ENCODE peak calls at places on chromosomes 5 and 9, in eight cellular contexts. One of them, this sample, is unnamed.

GRCh38 chr9:127979333-127980055 is 1.3 kb downstream of the EEIG1 start:
- DNase-seq in fibroblast of villous mesenchyme: peak
- DNase-seq in ovary: peak
- DNase-seq in brain microvascular endothelial cell: no peak
- DNase-seq in epithelial cell of proximal tubule: no peak
- DNase-seq in stomach: peak
- DNase-seq in tibial nerve: no peak
- DNase-seq in astrocyte of the spinal cord: peak
- DNase-seq in this sample: no peak

GRCh38 chr9:125559194-125559593 is 147.8 kb downstream of the MAPKAP1 start:
- DNase-seq in brain microvascular endothelial cell: no peak
- DNase-seq in stomach: no peak
- DNase-seq in ovary: no peak
- DNase-seq in epithelial cell of proximal tubule: no peak
- DNase-seq in astrocyte of the spinal cord: no peak
- DNase-seq in fibroblast of villous mesenchyme: no peak
- DNase-seq in tibial nerve: no peak
- DNase-seq in this sample: no peak

GRCh38 chr9:79671558-79671957 is 99.8 kb downstream of the TLE4 start:
- DNase-seq in astrocyte of the spinal cord: no peak
- DNase-seq in tibial nerve: no peak
- DNase-seq in ovary: no peak
- DNase-seq in fibroblast of villous mesenchyme: peak
- DNase-seq in epithelial cell of proximal tubule: no peak
- DNase-seq in stomach: no peak
- DNase-seq in brain microvascular endothelial cell: no peak
- DNase-seq in this sample: no peak

GRCh38 chr5:10725636-10726035 is 35.4 kb downstream of the DAP start:
- DNase-seq in astrocyte of the spinal cord: no peak
- DNase-seq in epithelial cell of proximal tubule: no peak
- DNase-seq in tibial nerve: no peak
- DNase-seq in stomach: no peak
- DNase-seq in ovary: no peak
- DNase-seq in brain microvascular endothelial cell: no peak
- DNase-seq in fibroblast of villous mesenchyme: no peak
- DNase-seq in this sample: no peak

GRCh38 chr5:142697846-142698245 is 12.0 kb upstream of the FGF1 start:
- DNase-seq in epithelial cell of proximal tubule: no peak
- DNase-seq in tibial nerve: no peak
- DNase-seq in astrocyte of the spinal cord: peak
- DNase-seq in brain microvascular endothelial cell: peak
- DNase-seq in stomach: no peak
- DNase-seq in fibroblast of villous mesenchyme: peak
- DNase-seq in ovary: peak
- DNase-seq in this sample: no peak

GRCh38 chr5:77946381-77947050 is 170.4 kb upstream of the TBCA start:
- DNase-seq in ovary: no peak
- DNase-seq in fibroblast of villous mesenchyme: no peak
- DNase-seq in stomach: no peak
- DNase-seq in brain microvascular endothelial cell: no peak
- DNase-seq in tibial nerve: no peak
- DNase-seq in astrocyte of the spinal cord: no peak
- DNase-seq in epithelial cell of proximal tubule: no peak
- DNase-seq in this sample: peak

GRCh38 chr5:117652001-117652639 is 1077.5 kb upstream of the SEMA6A start:
- DNase-seq in tibial nerve: no peak
- DNase-seq in stomach: no peak
- DNase-seq in epithelial cell of proximal tubule: no peak
- DNase-seq in brain microvascular endothelial cell: no peak
- DNase-seq in ovary: no peak
- DNase-seq in astrocyte of the spinal cord: peak
- DNase-seq in fibroblast of villous mesenchyme: no peak
- DNase-seq in this sample: no peak

GRCh38 chr9:8924529-8924928 is 1125.0 kb upstream of the DMAC1 start:
- DNase-seq in ovary: no peak
- DNase-seq in brain microvascular endothelial cell: no peak
- DNase-seq in epithelial cell of proximal tubule: no peak
- DNase-seq in fibroblast of villous mesenchyme: no peak
- DNase-seq in stomach: no peak
- DNase-seq in astrocyte of the spinal cord: peak
- DNase-seq in tibial nerve: no peak
- DNase-seq in this sample: no peak

GRCh38 chr9:116774421-116774820 is 87.3 kb downstream of the TRIM32 start:
- DNase-seq in stomach: no peak
- DNase-seq in fibroblast of villous mesenchyme: no peak
- DNase-seq in ovary: no peak
- DNase-seq in tibial nerve: no peak
- DNase-seq in astrocyte of the spinal cord: no peak
- DNase-seq in epithelial cell of proximal tubule: no peak
- DNase-seq in brain microvascular endothelial cell: no peak
- DNase-seq in this sample: no peak

GRCh38 chr5:35971878-35972210 is 19.3 kb downstream of the UGT3A1 start:
- DNase-seq in astrocyte of the spinal cord: no peak
- DNase-seq in ovary: no peak
- DNase-seq in tibial nerve: no peak
- DNase-seq in brain microvascular endothelial cell: no peak
- DNase-seq in epithelial cell of proximal tubule: no peak
- DNase-seq in stomach: no peak
- DNase-seq in fibroblast of villous mesenchyme: no peak
- DNase-seq in this sample: no peak

GRCh38 chr5:2888520-2889060 is 137.1 kb upstream of the IRX2 start:
- DNase-seq in stomach: no peak
- DNase-seq in ovary: no peak
- DNase-seq in fibroblast of villous mesenchyme: no peak
- DNase-seq in astrocyte of the spinal cord: no peak
- DNase-seq in tibial nerve: no peak
- DNase-seq in brain microvascular endothelial cell: no peak
- DNase-seq in epithelial cell of proximal tubule: no peak
- DNase-seq in this sample: no peak

GRCh38 chr9:97924386-97924785 is 2.1 kb upstream of the TRMO start:
- DNase-seq in astrocyte of the spinal cord: no peak
- DNase-seq in brain microvascular endothelial cell: no peak
- DNase-seq in stomach: no peak
- DNase-seq in epithelial cell of proximal tubule: no peak
- DNase-seq in fibroblast of villous mesenchyme: no peak
- DNase-seq in tibial nerve: no peak
- DNase-seq in ovary: no peak
- DNase-seq in this sample: no peak

GRCh38 chr9:124125590-124126047 is 114.1 kb downstream of the LHX2 start:
- DNase-seq in tibial nerve: no peak
- DNase-seq in stomach: no peak
- DNase-seq in astrocyte of the spinal cord: no peak
- DNase-seq in brain microvascular endothelial cell: no peak
- DNase-seq in epithelial cell of proximal tubule: no peak
- DNase-seq in fibroblast of villous mesenchyme: no peak
- DNase-seq in ovary: no peak
- DNase-seq in this sample: no peak

GRCh38 chr9:4287386-4287785 is 12.5 kb downstream of the GLIS3 start:
- DNase-seq in astrocyte of the spinal cord: no peak
- DNase-seq in stomach: no peak
- DNase-seq in fibroblast of villous mesenchyme: no peak
- DNase-seq in brain microvascular endothelial cell: no peak
- DNase-seq in tibial nerve: no peak
- DNase-seq in epithelial cell of proximal tubule: no peak
- DNase-seq in ovary: no peak
- DNase-seq in this sample: no peak

GRCh38 chr5:79055017-79055416 is 14.5 kb downstream of the DMGDH start:
- DNase-seq in stomach: no peak
- DNase-seq in astrocyte of the spinal cord: no peak
- DNase-seq in brain microvascular endothelial cell: no peak
- DNase-seq in ovary: no peak
- DNase-seq in tibial nerve: no peak
- DNase-seq in fibroblast of villous mesenchyme: no peak
- DNase-seq in epithelial cell of proximal tubule: no peak
- DNase-seq in this sample: no peak

GRCh38 chr5:107781451-107781850 is 110.7 kb upstream of the EFNA5 start:
- DNase-seq in ovary: no peak
- DNase-seq in epithelial cell of proximal tubule: no peak
- DNase-seq in brain microvascular endothelial cell: peak
- DNase-seq in astrocyte of the spinal cord: peak
- DNase-seq in stomach: no peak
- DNase-seq in fibroblast of villous mesenchyme: no peak
- DNase-seq in tibial nerve: no peak
- DNase-seq in this sample: peak

GRCh38 chr9:113313276-113313675 is 10.1 kb upstream of the RNF183 start:
- DNase-seq in brain microvascular endothelial cell: no peak
- DNase-seq in tibial nerve: no peak
- DNase-seq in fibroblast of villous mesenchyme: no peak
- DNase-seq in epithelial cell of proximal tubule: no peak
- DNase-seq in astrocyte of the spinal cord: no peak
- DNase-seq in stomach: no peak
- DNase-seq in ovary: no peak
- DNase-seq in this sample: no peak

GRCh38 chr9:113307401-113307975 is 4.3 kb upstream of the RNF183 start:
- DNase-seq in tibial nerve: no peak
- DNase-seq in fibroblast of villous mesenchyme: no peak
- DNase-seq in stomach: no peak
- DNase-seq in astrocyte of the spinal cord: no peak
- DNase-seq in brain microvascular endothelial cell: no peak
- DNase-seq in epithelial cell of proximal tubule: no peak
- DNase-seq in ovary: no peak
- DNase-seq in this sample: no peak

GRCh38 chr9:113306566-113306965 is 3.4 kb upstream of the RNF183 start:
- DNase-seq in ovary: no peak
- DNase-seq in fibroblast of villous mesenchyme: no peak
- DNase-seq in astrocyte of the spinal cord: no peak
- DNase-seq in tibial nerve: no peak
- DNase-seq in brain microvascular endothelial cell: no peak
- DNase-seq in epithelial cell of proximal tubule: no peak
- DNase-seq in stomach: no peak
- DNase-seq in this sample: no peak

GRCh38 chr9:113310538-113310937 is 7.4 kb upstream of the RNF183 start:
- DNase-seq in astrocyte of the spinal cord: no peak
- DNase-seq in stomach: no peak
- DNase-seq in tibial nerve: no peak
- DNase-seq in epithelial cell of proximal tubule: no peak
- DNase-seq in fibroblast of villous mesenchyme: peak
- DNase-seq in brain microvascular endothelial cell: no peak
- DNase-seq in ovary: no peak
- DNase-seq in this sample: peak

DNA sequence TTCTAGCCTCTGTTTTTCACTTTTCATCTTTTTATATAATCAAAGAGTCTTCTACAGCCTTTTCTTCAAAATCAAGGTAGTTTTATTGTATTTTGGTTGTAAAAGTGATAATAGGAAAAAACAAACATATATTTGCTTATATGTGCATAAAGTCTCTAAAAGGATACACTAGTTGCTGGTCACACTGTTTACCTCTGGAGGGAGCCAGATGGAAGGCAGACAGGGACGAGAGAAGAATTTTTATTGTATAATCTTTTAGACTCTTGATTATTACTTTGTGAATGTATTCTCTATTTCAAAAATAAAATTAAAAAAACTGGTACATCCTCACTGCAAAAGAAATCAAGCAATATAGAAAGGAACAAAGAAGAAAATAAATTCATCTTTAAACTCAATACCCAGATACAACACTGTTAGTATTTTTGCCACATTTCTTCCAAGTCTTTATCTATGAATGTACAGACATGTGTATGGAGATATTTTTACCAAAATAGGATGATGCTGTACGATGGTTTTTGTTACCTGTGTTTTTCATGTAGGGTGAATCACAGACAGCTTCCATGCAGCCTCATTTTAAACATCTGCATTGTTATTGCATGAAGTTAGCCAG is 6.1 kb upstream of the RNF183 start:
- DNase-seq in ovary: no peak
- DNase-seq in stomach: peak
- DNase-seq in astrocyte of the spinal cord: peak
- DNase-seq in brain microvascular endothelial cell: peak
- DNase-seq in fibroblast of villous mesenchyme: peak
- DNase-seq in tibial nerve: peak
- DNase-seq in epithelial cell of proximal tubule: no peak
- DNase-seq in this sample: peak
- TF ChIP-seq CTCF in ovary: peak
- TF ChIP-seq CTCF in stomach: no peak
- TF ChIP-seq CTCF in astrocyte of the spinal cord: peak
- TF ChIP-seq CTCF in brain microvascular endothelial cell: peak
- TF ChIP-seq CTCF in fibroblast of villous mesenchyme: peak
- TF ChIP-seq CTCF in tibial nerve: peak
- TF ChIP-seq CTCF in epithelial cell of proximal tubule: peak
- TF ChIP-seq CTCF in this sample: peak

DNA sequence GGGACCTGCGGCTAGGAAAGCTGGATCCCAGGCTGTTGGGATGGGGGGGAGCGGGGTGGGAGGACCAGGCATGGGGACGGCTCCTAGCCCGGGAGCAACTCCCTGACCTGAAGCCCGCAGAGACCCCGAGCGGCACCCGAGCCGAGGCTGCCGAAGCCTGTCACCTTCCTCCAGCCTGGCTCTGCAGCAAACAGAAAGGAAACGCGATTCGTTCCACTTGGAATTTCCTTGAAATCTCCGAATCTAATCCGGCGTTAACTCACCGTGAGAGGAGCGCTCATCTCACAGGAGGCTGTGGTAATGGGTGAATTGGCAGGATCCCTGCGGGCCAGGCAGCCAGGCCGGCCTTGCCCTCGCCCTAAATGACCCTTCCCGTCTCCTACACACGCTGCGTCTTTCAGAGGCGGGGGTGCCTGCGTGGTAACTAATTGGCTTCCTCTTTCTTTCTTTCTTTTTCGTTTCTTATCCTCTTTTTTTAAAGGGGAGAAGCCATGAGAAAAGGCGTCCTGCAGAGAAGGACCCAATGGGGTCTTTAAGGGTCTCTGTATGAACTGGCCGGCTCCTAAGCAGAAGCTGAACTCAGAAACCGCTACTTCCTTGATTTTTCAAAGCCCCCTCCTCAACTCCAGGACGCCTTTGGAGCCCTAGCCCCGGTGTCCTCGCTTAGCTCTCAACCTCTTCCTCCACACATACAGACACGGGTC is 8.5 kb downstream of the PAX5 start:
- DNase-seq in fibroblast of villous mesenchyme: no peak
- DNase-seq in brain microvascular endothelial cell: no peak
- DNase-seq in astrocyte of the spinal cord: no peak
- DNase-seq in ovary: no peak
- DNase-seq in tibial nerve: no peak
- DNase-seq in epithelial cell of proximal tubule: no peak
- DNase-seq in stomach: no peak
- DNase-seq in this sample: no peak
- H3K4me3 ChIP-seq in fibroblast of villous mesenchyme: no peak
- H3K4me3 ChIP-seq in brain microvascular endothelial cell: no peak
- H3K4me3 ChIP-seq in astrocyte of the spinal cord: no peak
- H3K4me3 ChIP-seq in ovary: no peak
- H3K4me3 ChIP-seq in tibial nerve: peak
- H3K4me3 ChIP-seq in epithelial cell of proximal tubule: peak
- H3K4me3 ChIP-seq in stomach: peak
- H3K4me3 ChIP-seq in this sample: no peak

GRCh38 chr9:120936764-120937122 is 10.1 kb upstream of the TRAF1 start:
- DNase-seq in ovary: no peak
- DNase-seq in epithelial cell of proximal tubule: no peak
- DNase-seq in stomach: no peak
- DNase-seq in brain microvascular endothelial cell: no peak
- DNase-seq in tibial nerve: no peak
- DNase-seq in fibroblast of villous mesenchyme: no peak
- DNase-seq in astrocyte of the spinal cord: no peak
- DNase-seq in this sample: no peak
- TF ChIP-seq CTCF in ovary: no peak
- TF ChIP-seq CTCF in epithelial cell of proximal tubule: no peak
- TF ChIP-seq CTCF in stomach: no peak
- TF ChIP-seq CTCF in brain microvascular endothelial cell: no peak
- TF ChIP-seq CTCF in tibial nerve: no peak
- TF ChIP-seq CTCF in fibroblast of villous mesenchyme: no peak
- TF ChIP-seq CTCF in astrocyte of the spinal cord: no peak
- TF ChIP-seq CTCF in this sample: no peak

DNA sequence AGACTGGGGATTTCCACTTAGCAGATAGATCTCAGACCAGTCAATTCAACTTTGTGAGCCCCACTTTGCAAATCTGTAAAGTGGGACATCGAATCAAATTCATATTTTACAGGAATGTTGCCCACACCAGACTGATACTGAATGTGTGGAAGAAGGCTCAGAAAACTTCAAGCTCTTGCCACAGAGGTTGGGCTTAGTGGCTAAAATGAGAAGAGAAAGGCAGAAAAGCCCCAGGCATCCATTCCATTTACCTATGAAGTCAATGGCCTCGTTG is 1.7 kb downstream of the DUSP1 start:
- DNase-seq in stomach: no peak
- DNase-seq in tibial nerve: no peak
- DNase-seq in brain microvascular endothelial cell: no peak
- DNase-seq in epithelial cell of proximal tubule: no peak
- DNase-seq in fibroblast of villous mesenchyme: no peak
- DNase-seq in astrocyte of the spinal cord: no peak
- DNase-seq in ovary: no peak
- DNase-seq in this sample: no peak
- H3K4me3 ChIP-seq in stomach: peak
- H3K4me3 ChIP-seq in tibial nerve: peak
- H3K4me3 ChIP-seq in brain microvascular endothelial cell: peak
- H3K4me3 ChIP-seq in epithelial cell of proximal tubule: peak
- H3K4me3 ChIP-seq in fibroblast of villous mesenchyme: peak
- H3K4me3 ChIP-seq in astrocyte of the spinal cord: peak
- H3K4me3 ChIP-seq in ovary: peak
- H3K4me3 ChIP-seq in this sample: peak